ENCODE peak calls at places on chromosomes 5 and 9, in six cellular contexts. One of them, this sample, is unnamed.

GRCh38 chr9:12875216-12875615 is 100.4 kb downstream of the LURAP1L start:
- DNase-seq in IMR-90: peak
- DNase-seq in pancreas: no peak
- DNase-seq in kidney: no peak
- DNase-seq in ovary: no peak
- DNase-seq in heart right ventricle: no peak
- DNase-seq in this sample: peak

GRCh38 chr9:6920040-6920439 is 162.3 kb downstream of the KDM4C start:
- DNase-seq in pancreas: no peak
- DNase-seq in kidney: no peak
- DNase-seq in IMR-90: peak
- DNase-seq in ovary: no peak
- DNase-seq in heart right ventricle: no peak
- DNase-seq in this sample: peak

GRCh38 chr5:68007446-68007845 is 208.1 kb upstream of the PIK3R1 start:
- DNase-seq in ovary: peak
- DNase-seq in kidney: no peak
- DNase-seq in heart right ventricle: peak
- DNase-seq in IMR-90: peak
- DNase-seq in pancreas: no peak
- DNase-seq in this sample: peak

GRCh38 chr5:64947031-64947430 is 178.3 kb downstream of the CWC27 start:
- DNase-seq in IMR-90: peak
- DNase-seq in heart right ventricle: no peak
- DNase-seq in pancreas: no peak
- DNase-seq in kidney: no peak
- DNase-seq in ovary: no peak
- DNase-seq in this sample: no peak

GRCh38 chr9:83538172-83538889 is at the start of gene FRMD3:
- DNase-seq in IMR-90: peak
- DNase-seq in kidney: peak
- DNase-seq in pancreas: peak
- DNase-seq in heart right ventricle: peak
- DNase-seq in ovary: peak
- DNase-seq in this sample: peak

GRCh38 chr5:171307843-171308452 is 1.1 kb upstream of the TLX3 start:
- DNase-seq in kidney: peak
- DNase-seq in IMR-90: no peak
- DNase-seq in pancreas: no peak
- DNase-seq in heart right ventricle: no peak
- DNase-seq in ovary: no peak
- DNase-seq in this sample: no peak

GRCh38 chr5:178071108-178071507 is 42.2 kb upstream of the N4BP3 start:
- DNase-seq in ovary: no peak
- DNase-seq in kidney: no peak
- DNase-seq in IMR-90: no peak
- DNase-seq in pancreas: no peak
- DNase-seq in heart right ventricle: no peak
- DNase-seq in this sample: no peak

GRCh38 chr5:67454957-67455561 is 258.5 kb upstream of the CD180 start:
- DNase-seq in kidney: no peak
- DNase-seq in ovary: no peak
- DNase-seq in IMR-90: no peak
- DNase-seq in heart right ventricle: no peak
- DNase-seq in pancreas: no peak
- DNase-seq in this sample: no peak

GRCh38 chr5:96157841-96158291 is 196.2 kb upstream of the ELL2 start:
- DNase-seq in pancreas: no peak
- DNase-seq in IMR-90: no peak
- DNase-seq in heart right ventricle: no peak
- DNase-seq in ovary: no peak
- DNase-seq in kidney: no peak
- DNase-seq in this sample: no peak

GRCh38 chr5:154221371-154221896 is 30.9 kb downstream of the GALNT10 start:
- DNase-seq in ovary: no peak
- DNase-seq in kidney: no peak
- DNase-seq in pancreas: no peak
- DNase-seq in heart right ventricle: no peak
- DNase-seq in IMR-90: peak
- DNase-seq in this sample: peak

GRCh38 chr5:164844348-164844747 is 1338.9 kb downstream of the MAT2B start:
- DNase-seq in IMR-90: no peak
- DNase-seq in pancreas: no peak
- DNase-seq in ovary: no peak
- DNase-seq in kidney: no peak
- DNase-seq in heart right ventricle: no peak
- DNase-seq in this sample: no peak

GRCh38 chr5:154138701-154139100 is 51.8 kb upstream of the GALNT10 start:
- DNase-seq in ovary: no peak
- DNase-seq in IMR-90: no peak
- DNase-seq in heart right ventricle: peak
- DNase-seq in kidney: peak
- DNase-seq in pancreas: peak
- DNase-seq in this sample: no peak

GRCh38 chr9:127890053-127890452 is 9.3 kb downstream of the ST6GALNAC6 start:
- DNase-seq in heart right ventricle: no peak
- DNase-seq in IMR-90: no peak
- DNase-seq in kidney: no peak
- DNase-seq in pancreas: no peak
- DNase-seq in ovary: no peak
- DNase-seq in this sample: no peak

GRCh38 chr9:130331573-130331972 is 66.0 kb downstream of the HMCN2 start:
- DNase-seq in pancreas: no peak
- DNase-seq in kidney: no peak
- DNase-seq in heart right ventricle: peak
- DNase-seq in IMR-90: peak
- DNase-seq in ovary: no peak
- DNase-seq in this sample: peak

GRCh38 chr9:115022760-115023434 is 92.5 kb upstream of the TNFSF8 start:
- DNase-seq in IMR-90: peak
- DNase-seq in heart right ventricle: no peak
- DNase-seq in pancreas: no peak
- DNase-seq in ovary: no peak
- DNase-seq in kidney: no peak
- DNase-seq in this sample: peak

GRCh38 chr5:143636951-143637528 is 174.9 kb upstream of the HMHB1 start:
- DNase-seq in pancreas: no peak
- DNase-seq in ovary: no peak
- DNase-seq in IMR-90: peak
- DNase-seq in heart right ventricle: no peak
- DNase-seq in kidney: no peak
- DNase-seq in this sample: no peak

GRCh38 chr9:113875917-113876805 is at the start of gene ZNF618:
- DNase-seq in heart right ventricle: peak
- DNase-seq in IMR-90: no peak
- DNase-seq in ovary: peak
- DNase-seq in pancreas: peak
- DNase-seq in kidney: peak
- DNase-seq in this sample: peak

GRCh38 chr5:50415912-50416311 is 25.2 kb downstream of the EMB start:
- DNase-seq in IMR-90: no peak
- DNase-seq in heart right ventricle: no peak
- DNase-seq in pancreas: no peak
- DNase-seq in kidney: no peak
- DNase-seq in ovary: no peak
- DNase-seq in this sample: no peak

GRCh38 chr5:172002310-172002709 is 4.1 kb downstream of the FBXW11 start:
- DNase-seq in kidney: no peak
- DNase-seq in heart right ventricle: no peak
- DNase-seq in IMR-90: no peak
- DNase-seq in pancreas: no peak
- DNase-seq in ovary: no peak
- DNase-seq in this sample: no peak

GRCh38 chr9:104073770-104074133 is 20.4 kb upstream of the SMC2 start:
- DNase-seq in kidney: no peak
- DNase-seq in heart right ventricle: no peak
- DNase-seq in ovary: no peak
- DNase-seq in IMR-90: no peak
- DNase-seq in pancreas: no peak
- DNase-seq in this sample: no peak

GRCh38 chr5:131634996-131635754 is at the start of gene RAPGEF6:
- DNase-seq in kidney: peak
- DNase-seq in pancreas: peak
- DNase-seq in IMR-90: peak
- DNase-seq in heart right ventricle: peak
- DNase-seq in ovary: peak
- DNase-seq in this sample: peak

GRCh38 chr5:131635755-131636479 is 888 bp upstream of the RAPGEF6 start:
- DNase-seq in kidney: peak
- DNase-seq in IMR-90: no peak
- DNase-seq in heart right ventricle: no peak
- DNase-seq in ovary: no peak
- DNase-seq in pancreas: peak
- DNase-seq in this sample: no peak

GRCh38 chr5:131634666-131634995 is 398 bp downstream of the RAPGEF6 start:
- DNase-seq in heart right ventricle: peak
- DNase-seq in pancreas: no peak
- DNase-seq in IMR-90: peak
- DNase-seq in kidney: no peak
- DNase-seq in ovary: no peak
- DNase-seq in this sample: no peak

GRCh38 chr5:131630963-131631350 is 4.1 kb downstream of the RAPGEF6 start:
- DNase-seq in pancreas: no peak
- DNase-seq in heart right ventricle: no peak
- DNase-seq in ovary: no peak
- DNase-seq in IMR-90: peak
- DNase-seq in kidney: no peak
- DNase-seq in this sample: no peak

DNA sequence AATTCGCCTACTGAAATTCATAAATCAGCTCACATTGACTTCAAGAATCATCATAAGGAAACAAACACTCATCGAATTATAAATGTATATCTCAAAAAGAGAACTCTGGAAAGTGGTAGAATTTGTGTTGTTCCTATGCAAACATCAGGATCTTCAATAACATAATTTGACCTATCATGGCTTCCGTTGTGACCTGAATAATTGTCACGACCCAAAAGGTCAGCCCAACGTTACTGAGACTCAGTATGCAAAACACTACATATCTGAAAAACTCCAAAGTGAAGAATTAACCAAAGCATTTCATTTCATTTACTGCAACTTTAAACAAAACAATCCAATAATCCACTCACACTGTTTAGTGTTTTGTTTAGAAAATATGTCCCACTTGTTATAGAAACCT is 1.2 kb downstream of the RAPGEF6 start:
- DNase-seq in heart right ventricle: no peak
- DNase-seq in pancreas: no peak
- DNase-seq in ovary: no peak
- DNase-seq in IMR-90: no peak
- DNase-seq in kidney: no peak
- DNase-seq in this sample: no peak
- H3K4me3 ChIP-seq in heart right ventricle: peak
- H3K4me3 ChIP-seq in pancreas: no peak
- H3K4me3 ChIP-seq in ovary: peak
- H3K4me3 ChIP-seq in IMR-90: peak
- H3K4me3 ChIP-seq in kidney: peak
- H3K4me3 ChIP-seq in this sample: peak

DNA sequence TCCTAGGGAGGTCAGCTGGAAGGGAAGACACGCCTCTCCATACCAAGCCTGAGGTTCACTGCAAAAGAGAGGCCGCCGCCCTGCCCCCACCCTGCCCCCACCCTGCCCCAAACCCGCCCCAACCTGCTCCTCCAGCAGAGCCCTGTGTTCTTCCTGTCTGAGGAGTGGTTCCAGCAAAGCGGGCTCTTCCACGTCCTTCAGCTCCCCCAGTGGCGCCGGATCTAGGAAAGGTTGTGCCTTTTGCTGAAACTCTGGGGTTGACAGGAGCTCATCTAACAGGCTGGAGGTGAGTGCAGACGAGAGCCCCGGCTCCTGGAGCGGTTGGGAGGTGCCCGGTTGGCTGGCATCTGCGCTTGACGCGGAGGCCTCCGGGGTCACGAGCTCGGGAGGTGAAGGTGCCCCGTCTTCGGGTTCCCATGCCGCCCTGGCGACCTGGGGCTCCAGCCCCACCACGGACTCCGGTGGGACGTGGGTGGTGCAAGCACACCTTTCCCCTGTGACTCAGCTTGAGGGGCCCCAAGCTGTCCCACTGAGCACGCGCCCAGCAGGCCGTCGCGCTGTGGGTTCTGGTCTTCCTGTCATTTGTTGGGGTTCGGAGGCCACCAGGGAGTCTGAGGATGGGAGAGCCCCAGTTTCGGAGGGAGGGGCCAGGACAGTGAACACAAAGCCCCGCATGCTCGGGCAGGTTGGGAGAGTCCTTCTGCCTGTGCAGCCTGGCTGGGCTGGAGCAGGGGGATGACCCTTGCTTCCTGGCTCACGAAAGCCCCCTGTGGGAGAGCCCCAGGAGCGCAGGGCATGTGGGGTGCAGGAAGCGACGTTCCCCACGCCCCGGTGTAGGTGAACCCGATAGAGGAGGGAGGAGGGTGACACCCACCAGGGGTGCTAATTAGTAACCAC is 1467.1 kb downstream of the FOXD4L5 start:
- DNase-seq in kidney: peak
- DNase-seq in heart right ventricle: peak
- DNase-seq in IMR-90: peak
- DNase-seq in ovary: peak
- DNase-seq in pancreas: peak
- DNase-seq in this sample: no peak
- TF ChIP-seq CTCF in kidney: no peak
- TF ChIP-seq CTCF in heart right ventricle: no peak
- TF ChIP-seq CTCF in IMR-90: no peak
- TF ChIP-seq CTCF in ovary: no peak
- TF ChIP-seq CTCF in pancreas: no peak
- TF ChIP-seq CTCF in this sample: no peak

DNA sequence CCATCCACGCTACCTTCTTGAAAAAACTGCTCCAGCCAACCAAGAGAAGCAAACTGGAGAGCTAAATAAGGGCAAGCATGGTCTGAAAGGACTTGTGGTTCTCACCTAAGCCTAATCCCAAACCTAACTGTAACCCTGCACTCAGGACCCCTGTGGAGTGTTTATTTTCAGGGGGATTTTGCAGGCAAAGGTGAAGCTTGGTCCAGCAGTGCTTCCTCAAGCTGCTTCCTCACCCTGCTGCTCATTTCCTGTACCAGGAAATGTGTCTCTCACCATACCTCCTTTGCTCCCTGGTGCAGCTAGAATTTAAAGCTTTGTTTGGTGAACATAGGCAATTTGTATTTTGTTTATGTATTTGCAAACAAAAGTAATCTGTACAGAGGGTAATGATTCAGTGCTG is 50.2 kb downstream of the CARTPT start:
- DNase-seq in IMR-90: no peak
- DNase-seq in kidney: no peak
- DNase-seq in heart right ventricle: no peak
- DNase-seq in ovary: no peak
- DNase-seq in pancreas: no peak
- DNase-seq in this sample: no peak
- H3K4me3 ChIP-seq in IMR-90: no peak
- H3K4me3 ChIP-seq in kidney: no peak
- H3K4me3 ChIP-seq in heart right ventricle: no peak
- H3K4me3 ChIP-seq in ovary: no peak
- H3K4me3 ChIP-seq in pancreas: no peak
- H3K4me3 ChIP-seq in this sample: no peak

DNA sequence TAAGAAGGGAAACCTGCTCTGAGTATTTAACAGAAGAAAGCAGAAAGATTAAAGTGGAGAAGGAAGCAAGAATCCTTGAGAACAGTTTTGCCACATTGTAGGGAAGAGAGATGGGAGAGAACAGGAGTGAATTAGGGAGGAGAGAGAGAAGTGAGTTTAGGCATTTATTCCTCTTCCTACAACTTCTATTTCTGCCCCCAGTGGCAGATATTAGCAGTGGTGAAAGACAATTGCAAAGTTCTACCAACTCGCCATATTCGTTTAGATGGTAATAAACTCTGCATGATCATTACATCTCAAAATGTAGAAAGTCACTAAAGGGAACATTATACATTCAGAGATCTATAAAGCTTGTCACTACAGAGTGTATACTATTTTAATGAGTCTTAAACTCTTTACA is 440.1 kb upstream of the TRPC7 start:
- DNase-seq in heart right ventricle: no peak
- DNase-seq in ovary: no peak
- DNase-seq in pancreas: no peak
- DNase-seq in IMR-90: no peak
- DNase-seq in kidney: no peak
- DNase-seq in this sample: no peak
- TF ChIP-seq CTCF in heart right ventricle: peak
- TF ChIP-seq CTCF in ovary: no peak
- TF ChIP-seq CTCF in pancreas: no peak
- TF ChIP-seq CTCF in IMR-90: no peak
- TF ChIP-seq CTCF in kidney: no peak
- TF ChIP-seq CTCF in this sample: peak